ENCODE peak calls at places on chromosomes 3 and 15, in four cellular contexts. M, A, S and H are unnamed samples. For H3K27me3 and H3K36me3, the result is how much of the 10 kb centered on the place peaks cover.

GRCh38 chr3:57227930-57228733 is 603 bp downstream of the APPL1 start:
- DNase-seq in M (peak), A (peak), S (peak), H (peak)

GRCh38 chr3:167166594-167167253 is 213.4 kb downstream of the ZBBX start:
- DNase-seq in M (no peak), A (no peak), S (no peak), H (no peak)

GRCh38 chr15:51460796-51461195 is 119.3 kb downstream of the GLDN start:
- DNase-seq in M (no peak), A (no peak), S (no peak), H (no peak)

GRCh38 chr15:70252056-70252935 is 154.6 kb upstream of the TLE3 start:
- DNase-seq in M (no peak), A (no peak), S (no peak), H (no peak)

GRCh38 chr3:132083583-132084372 is 49.0 kb upstream of the CPNE4 start:
- DNase-seq in M (no peak), A (no peak), S (no peak), H (no peak)

GRCh38 chr15:75727031-75727531 is 14.4 kb upstream of the CSPG4 start:
- DNase-seq in M (no peak), A (no peak), S (no peak), H (no peak)

GRCh38 chr15:100043069-100043641 is 298.6 kb downstream of the ADAMTS17 start:
- DNase-seq in M (peak), A (no peak), S (no peak), H (no peak)

GRCh38 chr15:52496776-52497470 is 31.8 kb downstream of the MYO5A start:
- DNase-seq in M (no peak), A (no peak), S (no peak), H (no peak)

GRCh38 chr15:39830166-39830565 is 47.5 kb upstream of the FSIP1 start:
- DNase-seq in M (no peak), A (no peak), S (no peak), H (no peak)

GRCh38 chr15:41609123-41609522 is 50.1 kb downstream of the TYRO3 start:
- DNase-seq in M (no peak), A (no peak), S (no peak), H (no peak)

GRCh38 chr3:52532517-52532837 is 1.2 kb downstream of the NT5DC2 start:
- DNase-seq in M (no peak), A (peak), S (peak), H (peak)

GRCh38 chr3:196774191-196774820 is 34.6 kb downstream of the PAK2 start:
- DNase-seq in M (no peak), A (no peak), S (no peak), H (no peak)

GRCh38 chr15:74156678-74157411 is 16.7 kb upstream of the ISLR start:
- DNase-seq in M (no peak), A (no peak), S (no peak), H (no peak)

GRCh38 chr3:148791296-148791695 is 36.3 kb upstream of the CPB1 start:
- DNase-seq in M (no peak), A (no peak), S (no peak), H (no peak)

GRCh38 chr15:74060251-74060650 is 22.1 kb downstream of the GOLGA6A start:
- DNase-seq in M (no peak), A (no peak), S (peak), H (no peak)

GRCh38 chr3:129654126-129654525 is 47.6 kb upstream of the PLXND1 start:
- DNase-seq in M (no peak), A (no peak), S (no peak), H (no peak)

GRCh38 chr3:122931636-122932035 is 95.9 kb downstream of the SEMA5B start:
- DNase-seq in M (no peak), A (no peak), S (no peak), H (no peak)

GRCh38 chr3:111194048-111194447 is 122.4 kb downstream of the NECTIN3 start:
- DNase-seq in M (no peak), A (no peak), S (no peak), H (no peak)

GRCh38 chr3:134334231-134334900 is 39.9 kb downstream of the AMOTL2 start:
- DNase-seq in M (no peak), A (no peak), S (no peak), H (no peak)

GRCh38 chr3:125129512-125129962 is 73.7 kb upstream of the HEG1 start:
- DNase-seq in M (peak), A (peak), S (peak), H (peak)

GRCh38 chr15:40064231-40064894 is 25.4 kb upstream of the SRP14 start:
- DNase-seq in M (no peak), A (no peak), S (no peak), H (no peak)

GRCh38 chr3:42539871-42540714 is 37.6 kb downstream of the VIPR1 start:
- DNase-seq in M (no peak), A (no peak), S (peak), H (no peak)

GRCh38 chr3:183815951-183816475 is 9.4 kb downstream of the MAP6D1 start:
- DNase-seq in M (no peak), A (no peak), S (no peak), H (no peak)

GRCh38 chr3:160040181-160040580 is 51.5 kb downstream of the IL12A start:
- DNase-seq in M (no peak), A (no peak), S (no peak), H (no peak)

GRCh38 chr3:56917740-56918568 is 116.2 kb upstream of the ARHGEF3 start:
- DNase-seq in M (no peak), A (no peak), S (no peak), H (no peak)

GRCh38 chr15:80679167-80679804 is 15.8 kb upstream of the ABHD17C start:
- DNase-seq in M (no peak), A (no peak), S (peak), H (no peak)

GRCh38 chr3:139113766-139114165 is 69.1 kb upstream of the PRR23C start:
- DNase-seq in M (no peak), A (no peak), S (no peak), H (peak)

GRCh38 chr3:157248590-157249425 is 88.9 kb upstream of the CCNL1 start:
- DNase-seq in M (peak), A (no peak), S (no peak), H (no peak)

GRCh38 chr3:140742116-140742515 is 64.3 kb downstream of the TRIM42 start:
- DNase-seq in M (no peak), A (no peak), S (no peak), H (no peak)

GRCh38 chr3:28860307-28860706 is 420.6 kb upstream of the RBMS3 start:
- DNase-seq in M (peak), A (no peak), S (no peak), H (peak)

GRCh38 chr3:43279082-43279481 is 7.3 kb upstream of the SNRK start:
- DNase-seq in M (no peak), A (no peak), S (no peak), H (no peak)

GRCh38 chr3:98482717-98483482 is 14.6 kb upstream of the OR5K2 start:
- DNase-seq in M (no peak), A (no peak), S (no peak), H (no peak)

GRCh38 chr15:51121118-51121517 is 26.4 kb upstream of the TNFAIP8L3 start:
- DNase-seq in M (no peak), A (peak), S (no peak), H (peak)

GRCh38 chr3:185402561-185402960 is 39.6 kb downstream of the MAP3K13 start:
- DNase-seq in M (no peak), A (no peak), S (no peak), H (no peak)

GRCh38 chr3:185403002-185403401 is 40.1 kb downstream of the MAP3K13 start:
- DNase-seq in M (no peak), A (no peak), S (no peak), H (no peak)

GRCh38 chr3:185400866-185401265 is 37.9 kb downstream of the MAP3K13 start:
- DNase-seq in M (no peak), A (no peak), S (no peak), H (no peak)

GRCh38 chr3:185400340-185400667 is 37.4 kb downstream of the MAP3K13 start:
- DNase-seq in M (no peak), A (no peak), S (no peak), H (no peak)

GRCh38 chr3:185401319-185401955 is 38.5 kb downstream of the MAP3K13 start:
- DNase-seq in M (no peak), A (no peak), S (no peak), H (no peak)
- H3K27me3 ChIP-seq in M (under half), A (under half), S (under half), H (under half)

GRCh38 chr3:66399529-66400232 is 101.1 kb downstream of the LRIG1 start:
- DNase-seq in M (no peak), A (no peak), S (no peak), H (peak)

GRCh38 chr3:66401157-66401550 is 99.7 kb downstream of the LRIG1 start:
- DNase-seq in M (no peak), A (no peak), S (no peak), H (peak)

GRCh38 chr3:66398228-66399025 is 102.4 kb downstream of the LRIG1 start:
- DNase-seq in M (peak), A (no peak), S (no peak), H (peak)

GRCh38 chr3:66401578-66402382 is 99.0 kb downstream of the LRIG1 start:
- DNase-seq in M (no peak), A (no peak), S (no peak), H (peak)

GRCh38 chr3:66400381-66401156 is 100.3 kb downstream of the LRIG1 start:
- DNase-seq in M (no peak), A (no peak), S (no peak), H (peak)
- TF ChIP-seq CTCF in M (no peak), A (no peak), S (no peak), H (no peak)

GRCh38 chr3:12985148-12985547 is 88.1 kb downstream of the IQSEC1 start:
- DNase-seq in M (no peak), A (no peak), S (no peak), H (no peak)
- H3K36me3 ChIP-seq in M (under half), A (under half), S (under half), H (under half)

GRCh38 chr3:14811733-14812132 is 7.0 kb upstream of the FGD5 start:
- DNase-seq in M (no peak), A (no peak), S (no peak), H (no peak)
- H3K27me3 ChIP-seq in M (under half), A (under half), S (under half), H (under half)

GRCh38 chr3:126355777-126356372 is 1.3 kb downstream of the KLF15 start:
- DNase-seq in M (peak), A (peak), S (peak), H (peak)
- TF ChIP-seq CTCF in M (no peak), A (no peak), S (no peak), H (no peak)

DNA sequence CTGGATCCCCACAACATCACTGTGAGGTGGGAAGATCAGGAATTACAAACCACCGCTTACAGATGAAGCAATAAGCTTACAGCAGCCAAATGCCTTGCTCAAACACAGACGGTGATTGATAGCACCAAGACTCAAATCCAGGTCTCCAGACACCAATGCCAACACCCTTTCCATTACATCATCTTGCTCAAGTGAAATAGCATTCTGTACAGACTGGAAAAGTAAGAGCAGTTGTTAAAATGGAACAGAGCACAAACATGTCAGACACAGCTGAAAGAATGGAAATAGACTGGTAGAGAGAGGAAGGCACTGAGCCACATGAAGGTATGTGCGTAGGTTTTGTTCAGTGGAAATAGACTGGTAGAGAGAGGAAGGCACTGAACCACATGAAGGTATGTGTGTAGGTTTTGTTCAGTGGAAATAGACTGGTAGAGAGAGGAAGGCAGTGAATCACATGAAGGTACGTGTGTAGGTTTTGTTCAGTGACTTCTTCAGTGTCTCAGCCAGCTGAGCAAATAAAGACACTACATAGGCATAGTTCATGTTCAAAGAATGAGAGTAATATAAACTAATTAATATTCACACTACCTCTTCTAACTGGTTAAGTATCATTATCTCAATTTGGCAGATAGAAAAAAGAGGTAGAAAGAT is 15.6 kb downstream of the CLDN1 start:
- DNase-seq in M (peak), A (peak), S (no peak), H (no peak)
- H3K36me3 ChIP-seq in M (under half), A (under half), S (under half), H (under half)